ENCODE peak calls at places on chromosomes 11 and 22, in ten cellular contexts. Q is cardiac fibroblast; D is NCI-H2029; Y is immature natural killer cell; K is testis; O is GF-D8; U is NCI-H1694; I is activated CD8-positive, alpha-beta memory T cell treated with anti-CD3 and anti-CD28 coated beads for 1 hour; L is stimulated activated CD4-positive, alpha-beta T cell treated with anti-CD3 and anti-CD28 coated beads, Interleukin-2, amount 100 ng/mL, for 48 hours; B is SW480. R is an unnamed sample.

GRCh38 chr11:69841859-69842698 is 22.9 kb upstream of the FGF3 start:
- DNase-seq in Q (peak; percentile 14), D (no peak), Y (no peak), K (no peak), O (no peak), U (no peak), I (no peak), L (peak; percentile 32), B (peak; percentile 65), R (no peak)

GRCh38 chr22:47808236-47808845 is 1045.9 kb downstream of the TBC1D22A start:
- DNase-seq in Q (no peak), D (no peak), Y (no peak), K (no peak), O (no peak), U (no peak), I (no peak), L (no peak), B (no peak), R (no peak)

GRCh38 chr11:121887564-121887963 is 228.5 kb downstream of the BLID start:
- DNase-seq in Q (no peak), D (no peak), Y (no peak), K (no peak), O (no peak), U (no peak), I (no peak), L (no peak), B (no peak), R (no peak)

GRCh38 chr11:128415539-128415938 is 171.8 kb downstream of the ETS1 start:
- DNase-seq in Q (no peak), D (no peak), Y (no peak), K (no peak), O (no peak), U (no peak), I (no peak), L (no peak), B (no peak), R (peak; percentile 41)

GRCh38 chr11:121540627-121541026 is 87.9 kb upstream of the SORL1-AS1 start:
- DNase-seq in Q (no peak), D (no peak), Y (no peak), K (no peak), O (no peak), U (no peak), I (no peak), L (no peak), B (no peak), R (no peak)

GRCh38 chr11:12695221-12695794 is 21.1 kb downstream of the TEAD1 start:
- DNase-seq in Q (no peak), D (no peak), Y (no peak), K (no peak), O (no peak), U (no peak), I (no peak), L (no peak), B (no peak), R (no peak)

GRCh38 chr11:95346207-95346718 is 115.3 kb upstream of the SESN3 start:
- DNase-seq in Q (no peak), D (no peak), Y (no peak), K (no peak), O (no peak), U (no peak), I (no peak), L (no peak), B (no peak), R (no peak)

GRCh38 chr22:32380991-32381390 is 23.3 kb downstream of the RFPL3 start:
- DNase-seq in Q (no peak), D (peak; percentile 34), Y (no peak), K (no peak), O (no peak), U (no peak), I (no peak), L (no peak), B (no peak), R (no peak)

GRCh38 chr22:49367016-49367697 is 460.5 kb downstream of the BRD1 start:
- DNase-seq in Q (no peak), D (no peak), Y (no peak), K (no peak), O (no peak), U (no peak), I (no peak), L (no peak), B (peak; percentile 27), R (no peak)

GRCh38 chr22:43528601-43529360 is 117.0 kb downstream of the MPPED1 start:
- DNase-seq in Q (no peak), D (no peak), Y (no peak), K (no peak), O (no peak), U (no peak), I (no peak), L (no peak), B (no peak), R (no peak)